ENCODE peak calls at places on chromosomes 12 and 14, in four cellular contexts. M is IMR-90, R is fibroblast of lung, A is PC-3. U is an unnamed sample.

GRCh38 chr14:62168564-62169155 is 406.4 kb downstream of the SNAPC1 start:
- DNase-seq in M (no peak), R (peak; percentile 22), A (peak; percentile 8), U (no peak)

GRCh38 chr12:104386461-104386860 is 70.3 kb upstream of the CHST11 start:
- DNase-seq in M (no peak), R (no peak), A (no peak), U (no peak)

GRCh38 chr14:75301666-75302325 is 23.2 kb downstream of the FOS start:
- DNase-seq in M (no peak), R (peak; percentile 47), A (no peak), U (peak; percentile 76)

GRCh38 chr12:56162468-56163290 is 4.5 kb downstream of the MYL6 start:
- DNase-seq in M (no peak), R (no peak), A (no peak), U (no peak)

GRCh38 chr14:96631030-96631429 is 128.8 kb downstream of the PAPOLA start:
- DNase-seq in M (no peak), R (no peak), A (no peak), U (no peak)

GRCh38 chr14:73058923-73059311 is 583 bp downstream of the RBM25 start:
- DNase-seq in M (peak; percentile 14), R (peak; percentile 29), A (peak; percentile 45), U (peak; percentile 60)

GRCh38 chr12:112107728-112108447 is 695 bp downstream of the NAA25 start:
- DNase-seq in M (no peak), R (no peak), A (no peak), U (peak; percentile 58)

GRCh38 chr14:101960225-101960624 is 4.1 kb upstream of the DYNC1H1 start:
- DNase-seq in M (no peak), R (no peak), A (peak; percentile 48), U (peak; percentile 47)

GRCh38 chr12:39341761-39342160 is 101.2 kb downstream of the KIF21A start:
- DNase-seq in M (no peak), R (no peak), A (no peak), U (no peak)

GRCh38 chr14:102164964-102165363 is 25.3 kb downstream of the WDR20 start:
- DNase-seq in M (no peak), R (no peak), A (no peak), U (no peak)

GRCh38 chr12:113142173-113142885 is 6.8 kb upstream of the RASAL1 start:
- DNase-seq in M (no peak), R (no peak), A (no peak), U (no peak)

GRCh38 chr12:30874455-30875313 is 51.9 kb upstream of the TSPAN11 start:
- DNase-seq in M (no peak), R (no peak), A (no peak), U (no peak)

GRCh38 chr12:31000751-31001150 is 72.9 kb upstream of the DDX11 start:
- DNase-seq in M (peak; percentile 34), R (peak; percentile 58), A (peak; percentile 76), U (peak; percentile 43)

GRCh38 chr14:61701946-61702345 is 6.6 kb downstream of the HIF1A start:
- DNase-seq in M (no peak), R (no peak), A (no peak), U (no peak)

GRCh38 chr12:6020930-6021329 is 75.9 kb upstream of the ANO2 start:
- DNase-seq in M (no peak), R (no peak), A (peak; percentile 52), U (no peak)

GRCh38 chr12:120678572-120678971 is 8.4 kb upstream of the MLEC start:
- DNase-seq in M (no peak), R (no peak), A (no peak), U (no peak)

GRCh38 chr14:90968025-90968424 is 92.4 kb downstream of the RPS6KA5 start:
- DNase-seq in M (no peak), R (peak; percentile 47), A (peak; percentile 6), U (peak; percentile 9)

GRCh38 chr14:79265366-79265765 is 945.9 kb downstream of the DIO2 start:
- DNase-seq in M (peak; percentile 73), R (peak; percentile 12), A (peak; percentile 8), U (no peak)

GRCh38 chr14:66746316-66747006 is 238.5 kb downstream of the GPHN start:
- DNase-seq in M (peak; percentile 58), R (peak; percentile 71), A (peak; percentile 71), U (peak; percentile 50)

GRCh38 chr12:1591029-1591428 is 3.4 kb downstream of the FBXL14 start:
- DNase-seq in M (no peak), R (no peak), A (peak; percentile 59), U (peak; percentile 56)

GRCh38 chr12:119674560-119674959 is 6.6 kb downstream of the PRKAB1 start:
- DNase-seq in M (no peak), R (no peak), A (peak; percentile 66), U (no peak)

GRCh38 chr14:100143523-100143922 is 15.9 kb downstream of the DEGS2 start:
- DNase-seq in M (no peak), R (no peak), A (no peak), U (no peak)

GRCh38 chr14:105529506-105530445 is 3.4 kb downstream of the TMEM121 start:
- DNase-seq in M (no peak), R (no peak), A (no peak), U (no peak)

GRCh38 chr12:21666722-21667121 is 9.1 kb upstream of the LDHB start:
- DNase-seq in M (no peak), R (peak; percentile 34), A (no peak), U (peak; percentile 26)

GRCh38 chr12:53752651-53753050 is 872 bp upstream of the CISTR start:
- DNase-seq in M (no peak), R (no peak), A (no peak), U (no peak)

GRCh38 chr14:43540948-43541347 is 966.1 kb downstream of the FSCB start:
- DNase-seq in M (no peak), R (no peak), A (peak; percentile 38), U (peak; percentile 1)

GRCh38 chr12:117724545-117724944 is 244.2 kb downstream of the KSR2 start:
- DNase-seq in M (no peak), R (no peak), A (no peak), U (peak; percentile 20)

GRCh38 chr14:104680806-104681688 is 8.4 kb upstream of the INF2 start:
- DNase-seq in M (peak; percentile 85), R (peak; percentile 80), A (peak; percentile 86), U (peak; percentile 91)

GRCh38 chr12:69239922-69240624 is 704 bp downstream of the CPSF6 start:
- DNase-seq in M (peak; percentile 15), R (peak; percentile 24), A (peak; percentile 29), U (peak; percentile 43)

GRCh38 chr12:28383368-28383767 is 193.1 kb downstream of the CCDC91 start:
- DNase-seq in M (no peak), R (no peak), A (no peak), U (no peak)

GRCh38 chr12:130026608-130027176 is 122.9 kb upstream of the TMEM132D start:
- DNase-seq in M (no peak), R (no peak), A (peak; percentile 54), U (peak; percentile 1)

GRCh38 chr12:109735825-109736551 is 22.4 kb downstream of the FAM222A start:
- DNase-seq in M (no peak), R (no peak), A (no peak), U (no peak)

GRCh38 chr12:57515468-57515933 is 4.8 kb downstream of the DDIT3 start:
- DNase-seq in M (no peak), R (no peak), A (no peak), U (no peak)

GRCh38 chr14:25046301-25046943 is 3.5 kb downstream of the STXBP6 start:
- DNase-seq in M (peak; percentile 26), R (no peak), A (no peak), U (peak; percentile 23)

GRCh38 chr12:119652665-119653064 is 15.3 kb upstream of the PRKAB1 start:
- DNase-seq in M (no peak), R (no peak), A (no peak), U (no peak)

DNA sequence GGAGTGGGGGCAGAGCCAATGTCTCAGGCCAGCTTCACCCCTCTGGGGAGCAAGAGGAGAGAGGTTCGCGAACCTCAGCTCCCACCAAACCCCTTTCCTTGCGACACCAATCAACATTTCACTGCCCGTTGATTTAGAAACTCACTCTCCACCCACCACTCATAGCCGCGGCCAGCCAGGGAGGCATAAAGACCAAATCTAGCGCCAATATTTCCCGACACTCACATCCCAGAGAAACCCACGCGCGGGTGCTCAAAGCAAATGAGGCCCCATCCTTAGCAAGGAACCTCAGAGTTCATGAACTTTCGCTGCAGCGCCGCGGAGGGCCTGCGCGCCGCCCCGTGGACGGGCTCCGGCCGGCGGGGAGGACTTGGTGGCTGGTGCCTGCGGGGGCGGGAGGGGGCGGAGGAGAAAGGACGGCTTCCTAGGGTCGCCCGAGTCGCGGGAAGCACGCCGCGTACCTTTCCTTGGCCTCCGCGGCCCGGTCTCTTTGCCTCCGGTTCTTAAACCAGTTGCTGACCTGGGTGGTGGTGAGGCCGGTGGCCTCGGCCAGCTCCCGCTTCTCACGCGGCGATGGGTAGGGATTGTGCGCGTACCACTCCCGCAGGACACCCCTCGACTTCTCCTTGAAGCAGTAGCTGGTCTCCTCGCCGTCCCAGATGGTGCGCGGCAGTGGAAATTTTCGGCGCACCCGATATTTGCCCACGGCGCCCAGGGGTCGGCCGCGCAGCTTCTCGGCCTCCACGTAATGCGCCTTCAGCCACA is 926 bp downstream of the SIX1 start:
- DNase-seq in M (peak; percentile 28), R (no peak), A (peak; percentile 51), U (no peak)
- H3K9ac ChIP-seq in M (peak overlapping the region; percentile 99), R (peak overlapping the region; percentile 63), A (peak overlapping the region; percentile 76), U (peak overlapping the region; percentile 90)

GRCh38 chr12:48459259-48459658 is 13.1 kb upstream of the ANP32D start:
- DNase-seq in M (no peak), R (no peak), A (no peak), U (no peak)
- H2AFZ ChIP-seq in M (no peak overlapping the region), R (no peak overlapping the region), A (no peak overlapping the region), U (no peak overlapping the region)

GRCh38 chr12:12870454-12870853 is 20.9 kb upstream of the GPRC5A start:
- DNase-seq in M (peak; percentile 100), R (peak; percentile 90), A (peak; percentile 96), U (peak; percentile 96)
- H3K9ac ChIP-seq in M (peak overlapping the region; percentile 8), R (no peak overlapping the region), A (peak overlapping the region; percentile 89), U (no peak overlapping the region)

GRCh38 chr12:92701441-92701840 is 1.3 kb upstream of the PLEKHG7 start:
- DNase-seq in M (no peak), R (peak; percentile 9), A (no peak), U (no peak)

GRCh38 chr12:92695577-92695976 is 7.2 kb upstream of the PLEKHG7 start:
- DNase-seq in M (no peak), R (no peak), A (no peak), U (no peak)

GRCh38 chr12:92695056-92695455 is 7.7 kb upstream of the PLEKHG7 start:
- DNase-seq in M (no peak), R (no peak), A (no peak), U (no peak)

GRCh38 chr12:92698466-92698865 is 4.3 kb upstream of the PLEKHG7 start:
- DNase-seq in M (no peak), R (no peak), A (no peak), U (no peak)

GRCh38 chr12:92696240-92696639 is 6.5 kb upstream of the PLEKHG7 start:
- DNase-seq in M (peak; percentile 52), R (peak; percentile 84), A (no peak), U (peak; percentile 54)
- H2AFZ ChIP-seq in M (peak overlapping the region; percentile 53), R (no peak overlapping the region), A (no peak overlapping the region), U (no peak overlapping the region)

U was measured in mesenchymal stem cell.